ENCODE peak calls at places on chromosomes 12 and 14, in eight cellular contexts. V is occipital lobe, J is GDM1, R is aorta, O is choroid plexus epithelial cell, A is uterus, T is tibial artery, P is heart right ventricle. S is an unnamed sample.

GRCh38 chr12:6949063-6949594 is 2.0 kb upstream of the PTPN6 start:
- DNase-seq in V (no peak), T (no peak), P (peak), J (no peak), O (no peak), A (no peak), R (peak), S (no peak)

GRCh38 chr12:81128930-81129554 is 51.2 kb downstream of the ACSS3 start:
- DNase-seq in T (no peak), A (peak), J (no peak), V (no peak), O (peak), R (no peak), P (no peak), S (no peak)

GRCh38 chr12:53474819-53475218 is 22.9 kb downstream of the PCBP2 start:
- DNase-seq in V (no peak), P (no peak), O (no peak), A (no peak), J (no peak), R (no peak), T (no peak), S (no peak)

GRCh38 chr14:90871605-90872233 is 55.5 kb upstream of the TTC7B start:
- DNase-seq in T (no peak), J (no peak), O (peak), R (no peak), P (no peak), V (no peak), A (no peak), S (no peak)

GRCh38 chr12:1131811-1132224 is 140.8 kb downstream of the ERC1 start:
- DNase-seq in R (no peak), V (no peak), P (no peak), O (no peak), A (no peak), T (no peak), J (no peak), S (no peak)

GRCh38 chr14:70665448-70666363 is 24.0 kb downstream of the TTC9 start:
- DNase-seq in J (no peak), T (no peak), P (no peak), O (peak), A (no peak), R (no peak), V (no peak), S (no peak)

GRCh38 chr12:69908208-69908607 is 83.2 kb downstream of the MYRFL start:
- DNase-seq in A (no peak), P (no peak), O (peak), R (no peak), J (no peak), V (no peak), T (no peak), S (no peak)

GRCh38 chr12:91094957-91095356 is 16.3 kb downstream of the LUM start:
- DNase-seq in J (no peak), P (no peak), O (no peak), R (no peak), A (no peak), T (no peak), V (no peak), S (no peak)

GRCh38 chr12:19665105-19665900 is 226.0 kb downstream of the AEBP2 start:
- DNase-seq in J (no peak), R (no peak), V (no peak), T (no peak), A (no peak), P (no peak), O (no peak), S (no peak)